ENCODE peak calls at places on chromosomes 7 and 10, in five cellular contexts. X is endothelial cell, B is AG09309, G is AG04449, J is GM20000. E is an unnamed sample.
A peak's percentile ranks its signal among the peaks of the same experiment; 100 is the strongest.

GRCh38 chr10:1419796-1420429 is 317.4 kb downstream of the ADARB2 start:
- DNase-seq in X (no peak), B (no peak), G (no peak), J (no peak), E (no peak)

GRCh38 chr7:131300572-131301466 is 26.9 kb upstream of the MKLN1 start:
- DNase-seq in X (no peak), B (no peak), G (no peak), J (no peak), E (no peak)

GRCh38 chr10:70163448-70163847 is 6.9 kb downstream of the SAR1A start:
- DNase-seq in X (no peak), B (no peak), G (no peak), J (no peak), E (no peak)

GRCh38 chr10:83248232-83248631 is 891.1 kb upstream of the GHITM start:
- DNase-seq in X (no peak), B (peak; percentile 34), G (no peak), J (no peak), E (no peak)

GRCh38 chr10:51510231-51510630 is 189.2 kb downstream of the CSTF2T start:
- DNase-seq in X (no peak), B (no peak), G (no peak), J (no peak), E (no peak)

GRCh38 chr10:58797356-58797755 is 284.7 kb downstream of the BICC1 start:
- DNase-seq in X (no peak), B (no peak), G (no peak), J (no peak), E (no peak)

GRCh38 chr7:154696556-154696955 is 306.4 kb downstream of the PAXIP1 start:
- DNase-seq in X (no peak), B (no peak), G (no peak), J (no peak), E (no peak)

GRCh38 chr7:19020711-19021110 is 96.7 kb downstream of the TWIST1 start:
- DNase-seq in X (no peak), B (no peak), G (no peak), J (no peak), E (no peak)

GRCh38 chr10:102629661-102630614 is 14.3 kb upstream of the TRIM8 start:
- DNase-seq in X (peak; percentile 49), B (peak; percentile 55), G (peak; percentile 57), J (no peak), E (peak; percentile 52)

GRCh38 chr10:94292448-94293118 is 70.2 kb downstream of the NOC3L start:
- DNase-seq in X (no peak), B (peak; percentile 33), G (peak; percentile 49), J (no peak), E (no peak)

GRCh38 chr7:4753610-4754432 is 21.6 kb upstream of the AP5Z1 start:
- DNase-seq in X (peak; percentile 82), B (no peak), G (no peak), J (peak; percentile 91), E (no peak)

GRCh38 chr7:76185187-76185915 is 16.3 kb upstream of the SRRM3 start:
- DNase-seq in X (no peak), B (no peak), G (no peak), J (no peak), E (no peak)

GRCh38 chr10:48881937-48882336 is 57.7 kb downstream of the LRRC18 start:
- DNase-seq in X (no peak), B (no peak), G (no peak), J (no peak), E (no peak)

GRCh38 chr10:91345716-91346115 is 64.4 kb upstream of the HECTD2 start:
- DNase-seq in X (no peak), B (no peak), G (no peak), J (no peak), E (no peak)

GRCh38 chr10:30284860-30285594 is 64.1 kb downstream of the MTPAP start:
- DNase-seq in X (peak; percentile 17), B (no peak), G (no peak), J (peak; percentile 62), E (no peak)

GRCh38 chr10:13100349-13101294 is 659 bp downstream of the OPTN start:
- DNase-seq in X (peak; percentile 19), B (no peak), G (no peak), J (peak; percentile 17), E (no peak)

GRCh38 chr7:74262639-74263398 is 8.6 kb upstream of the RFC2 start:
- DNase-seq in X (no peak), B (no peak), G (no peak), J (no peak), E (no peak)

GRCh38 chr10:30454744-30455498 is 20.9 kb downstream of the MAP3K8 start:
- DNase-seq in X (no peak), B (peak; percentile 90), G (peak; percentile 97), J (no peak), E (peak; percentile 82)

GRCh38 chr7:28316489-28316888 is 95.8 kb upstream of the CREB5 start:
- DNase-seq in X (no peak), B (no peak), G (peak; percentile 59), J (no peak), E (no peak)

GRCh38 chr7:102317231-102318059 is 30.8 kb downstream of the SH2B2 start:
- DNase-seq in X (no peak), B (no peak), G (no peak), J (no peak), E (no peak)

GRCh38 chr7:90968871-90969270 is 295.4 kb upstream of the FZD1 start:
- DNase-seq in X (no peak), B (no peak), G (no peak), J (no peak), E (no peak)

GRCh38 chr7:128406147-128406985 is 3.4 kb downstream of the IMPDH1 start:
- DNase-seq in X (peak; percentile 30), B (no peak), G (no peak), J (no peak), E (no peak)

GRCh38 chr10:92592761-92593552 is at the start of gene KIF11:
- DNase-seq in X (peak; percentile 94), B (peak; percentile 74), G (peak; percentile 72), J (peak; percentile 93), E (peak; percentile 87)

GRCh38 chr7:28312973-28313372 is 99.3 kb upstream of the CREB5 start:
- DNase-seq in X (no peak), B (no peak), G (no peak), J (no peak), E (no peak)

GRCh38 chr10:14325325-14325955 is 5.3 kb downstream of the FRMD4A start:
- DNase-seq in X (peak; percentile 75), B (no peak), G (no peak), J (peak; percentile 25), E (no peak)
- TF ChIP-seq CTCF in X (peak; percentile 74), B (peak; percentile 38), G (peak; percentile 29), J (peak; percentile 47), E (no peak)

GRCh38 chr10:27242951-27243551 is 2.5 kb upstream of the ACBD5 start:
- DNase-seq in X (peak; percentile 16), B (peak; percentile 49), G (no peak), J (peak; percentile 73), E (no peak)
- TF ChIP-seq CTCF in X (no peak), B (no peak), G (no peak), J (no peak), E (no peak)

DNA sequence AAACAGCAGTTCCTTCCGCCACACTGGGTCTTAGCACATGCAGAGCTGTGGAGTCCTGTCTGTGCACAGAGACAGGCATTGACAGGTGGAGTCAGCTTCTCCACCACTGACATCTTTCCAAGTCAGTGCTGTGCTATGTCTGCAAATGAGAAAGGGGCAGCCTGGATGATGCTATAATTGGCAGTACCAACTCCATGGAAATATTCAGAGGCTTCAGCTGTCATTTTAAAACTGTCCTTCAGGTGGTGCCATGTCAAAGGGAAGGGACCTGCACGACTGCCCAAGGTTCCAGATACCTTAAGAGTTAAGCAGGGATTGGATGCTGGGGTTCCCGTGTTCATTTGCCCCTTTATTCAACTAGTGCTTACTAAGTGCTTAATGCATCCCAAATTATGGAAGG is 258.0 kb upstream of the PRKCQ start:
- DNase-seq in X (peak; percentile 6), B (no peak), G (no peak), J (no peak), E (no peak)
- TF ChIP-seq CTCF in X (peak; percentile 19), B (peak; percentile 3), G (no peak), J (no peak), E (no peak)

DNA sequence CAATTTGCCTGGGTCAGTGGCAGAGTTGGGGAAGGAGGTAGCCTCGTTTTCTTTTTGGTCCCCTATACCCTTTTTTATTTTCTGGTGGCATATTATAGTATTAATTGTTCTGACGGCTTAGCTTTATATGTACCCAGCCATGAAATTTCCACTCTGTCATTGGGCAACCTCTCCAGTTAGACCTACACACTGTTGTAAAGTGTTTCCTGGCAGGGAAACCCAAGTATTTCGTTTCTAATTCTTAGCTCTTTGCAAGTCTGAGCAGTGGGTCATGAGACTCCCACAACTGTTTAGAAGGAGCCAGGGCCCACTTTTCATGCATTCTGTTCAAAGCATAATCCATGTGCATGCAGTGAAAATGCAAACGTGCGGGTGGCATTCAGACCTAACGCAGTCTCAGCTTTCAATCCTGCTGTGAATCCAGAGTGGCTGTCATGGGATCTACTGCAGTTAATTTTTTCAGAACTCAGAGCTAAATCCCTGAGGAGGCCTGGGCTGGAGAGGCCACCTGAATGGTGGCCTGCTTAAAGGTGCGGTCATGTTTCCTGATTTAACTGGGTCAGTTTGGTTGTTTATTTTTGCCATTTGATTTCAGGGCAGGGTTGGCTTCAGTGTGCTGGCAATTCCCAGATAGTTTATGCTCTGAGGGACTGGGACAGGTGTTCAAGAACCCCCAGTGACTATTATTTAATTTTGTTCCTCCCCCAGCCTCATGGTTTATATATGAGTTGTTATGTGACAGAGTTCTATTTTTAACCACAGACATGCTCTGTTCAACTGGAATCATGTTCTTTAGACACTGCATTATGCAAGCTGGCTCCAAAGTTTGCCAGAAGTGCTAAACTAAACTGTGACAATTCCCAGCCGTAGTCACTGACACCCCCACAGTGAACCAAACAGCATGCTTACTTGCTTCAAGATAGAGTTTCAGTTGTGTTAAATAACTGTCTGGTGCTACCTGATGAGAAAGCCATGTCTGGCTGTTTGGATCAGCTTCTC is 27.4 kb upstream of the SYPL1 start:
- DNase-seq in X (no peak), B (no peak), G (peak; percentile 23), J (no peak), E (no peak)
- TF ChIP-seq CTCF in X (no peak), B (no peak), G (no peak), J (no peak), E (no peak)

DNA sequence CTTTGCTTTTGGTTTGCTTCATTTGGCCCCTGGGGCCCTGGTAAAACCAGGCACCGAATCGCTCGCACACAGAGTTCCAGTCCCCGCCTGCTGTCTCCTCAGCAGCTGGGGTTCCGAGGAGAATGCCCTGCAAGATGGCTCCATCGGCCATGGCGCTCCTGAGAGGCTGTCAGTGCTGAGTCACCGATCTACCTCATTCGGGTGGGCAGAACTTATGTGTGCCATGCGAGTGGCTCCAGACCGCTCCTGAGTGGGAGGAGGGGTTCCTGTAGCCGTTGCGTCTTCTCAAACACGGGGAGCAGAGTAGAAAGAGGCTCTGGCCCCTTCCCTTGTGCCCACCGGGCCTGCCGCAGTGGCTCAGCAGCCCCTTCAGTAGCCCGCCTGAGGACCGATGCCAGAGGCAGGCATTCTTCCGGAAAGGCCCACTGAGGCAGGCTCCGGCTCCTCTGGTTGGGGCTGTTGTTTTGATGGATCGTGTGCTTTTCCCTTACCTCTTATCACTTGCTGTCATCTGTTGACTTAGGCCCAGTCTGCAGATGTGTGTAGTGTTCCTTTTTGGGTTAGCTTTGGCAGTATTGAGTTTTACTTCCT is 923 bp downstream of the CHPF2 start:
- DNase-seq in X (no peak), B (no peak), G (peak; percentile 38), J (peak; percentile 72), E (peak; percentile 38)
- TF ChIP-seq CTCF in X (no peak), B (no peak), G (no peak), J (no peak), E (no peak)

DNA sequence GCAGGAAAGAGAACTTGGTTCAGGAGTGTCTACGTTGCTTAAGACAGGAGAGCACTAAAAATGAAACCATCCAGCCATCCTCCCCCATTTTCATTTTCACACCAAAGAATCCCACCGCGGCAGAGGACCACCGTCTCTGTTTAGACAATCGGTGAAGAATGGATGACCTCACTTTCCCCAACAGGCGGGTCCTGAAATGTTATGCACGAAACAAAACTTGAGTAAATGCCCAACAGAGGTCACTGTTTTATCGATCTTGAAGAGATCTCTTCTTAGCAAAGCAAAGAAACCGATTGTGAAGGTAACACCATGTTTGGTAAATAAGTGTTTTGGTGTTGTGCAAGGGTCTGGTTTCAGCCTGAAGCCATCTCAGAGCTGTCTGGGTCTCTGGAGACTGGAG is 1.4 kb upstream of the IL6 start:
- DNase-seq in X (no peak), B (no peak), G (no peak), J (peak; percentile 43), E (no peak)
- TF ChIP-seq CTCF in X (no peak), B (no peak), G (no peak), J (peak; percentile 42), E (no peak)